ENCODE peak calls at places on chromosomes 5 and 9, in six cellular contexts. Y is IMR-90, J is A549, I is HepG2, M is GM12878, P is K562. S is an unnamed sample.

GRCh38 chr5:133779828-133780475 is 167.6 kb upstream of the FSTL4 start:
- DNase-seq in J (no peak), Y (no peak), I (no peak), P (no peak), M (no peak), S (no peak)

GRCh38 chr5:135149229-135149955 is 115.4 kb upstream of the PITX1 start:
- DNase-seq in J (no peak), Y (no peak), M (no peak), I (no peak), P (no peak), S (no peak)

GRCh38 chr9:36686471-36686870 is 113.8 kb downstream of the MELK start:
- DNase-seq in M (no peak), P (no peak), Y (no peak), I (no peak), J (no peak), S (no peak)

GRCh38 chr5:142512041-142512679 is 173.7 kb downstream of the FGF1 start:
- DNase-seq in I (no peak), P (no peak), Y (peak), M (no peak), J (no peak), S (no peak)

GRCh38 chr5:101009758-101010519 is 106.9 kb upstream of the ST8SIA4 start:
- DNase-seq in M (peak), I (no peak), Y (no peak), P (no peak), J (no peak), S (no peak)

GRCh38 chr9:26244661-26245060 is 566.4 kb upstream of the TUSC1 start:
- DNase-seq in M (no peak), J (no peak), P (no peak), Y (no peak), I (no peak), S (no peak)

GRCh38 chr9:127133739-127134167 is 11.3 kb upstream of the ANGPTL2 start:
- DNase-seq in I (no peak), M (no peak), J (no peak), Y (peak), P (no peak), S (no peak)

GRCh38 chr9:3467593-3468219 is 58.1 kb downstream of the RFX3 start:
- DNase-seq in P (peak), Y (peak), M (no peak), I (peak), J (peak), S (peak)

GRCh38 chr5:351084-351910 is 29.8 kb downstream of the AHRR start:
- DNase-seq in J (no peak), P (no peak), I (no peak), M (no peak), Y (no peak), S (no peak)

GRCh38 chr5:102875672-102876071 is 120.6 kb downstream of the PAM start:
- DNase-seq in P (no peak), J (no peak), I (peak), Y (no peak), M (no peak), S (no peak)

GRCh38 chr5:156595132-156595787 is 254.8 kb upstream of the PPP1R2B start:
- DNase-seq in I (no peak), P (no peak), Y (no peak), J (no peak), M (no peak), S (no peak)

GRCh38 chr9:126397056-126397455 is 70.4 kb downstream of the MVB12B start:
- DNase-seq in P (no peak), I (no peak), J (no peak), Y (no peak), M (peak), S (peak)

GRCh38 chr9:19369107-19369506 is 10.9 kb downstream of the RPS6 start:
- DNase-seq in M (no peak), J (no peak), Y (no peak), I (no peak), P (no peak), S (peak)

GRCh38 chr9:129486496-129487306 is 134.2 kb downstream of the C9orf50 start:
- DNase-seq in M (no peak), P (no peak), Y (peak), J (peak), I (no peak), S (no peak)

GRCh38 chr5:150506571-150507282 is 1.2 kb upstream of the NDST1 start:
- DNase-seq in Y (no peak), I (no peak), P (no peak), J (no peak), M (no peak), S (no peak)

GRCh38 chr9:107737610-107737986 is 248.0 kb upstream of the KLF4 start:
- DNase-seq in I (no peak), P (no peak), J (no peak), M (no peak), Y (no peak), S (no peak)

GRCh38 chr5:81269751-81270686 is 31.4 kb upstream of the ZCCHC9 start:
- DNase-seq in M (no peak), Y (no peak), J (no peak), I (peak), P (no peak), S (no peak)

GRCh38 chr5:135878156-135878620 is 17.5 kb downstream of the IL9 start:
- DNase-seq in P (no peak), M (no peak), J (no peak), Y (no peak), I (no peak), S (no peak)

GRCh38 chr9:92097997-92098482 is 17.2 kb downstream of the SPTLC1 start:
- DNase-seq in P (no peak), I (no peak), M (peak), Y (peak), J (no peak), S (no peak)

GRCh38 chr9:125561497-125562148 is 145.4 kb downstream of the MAPKAP1 start:
- DNase-seq in Y (no peak), M (peak), P (no peak), I (no peak), J (no peak), S (no peak)

GRCh38 chr9:132249123-132249522 is 87.3 kb downstream of the NTNG2 start:
- DNase-seq in J (no peak), M (no peak), I (no peak), Y (no peak), P (no peak), S (no peak)

GRCh38 chr5:149174847-149175234 is 33.5 kb downstream of the ABLIM3 start:
- DNase-seq in J (no peak), M (no peak), Y (no peak), P (no peak), I (no peak), S (no peak)

DNA sequence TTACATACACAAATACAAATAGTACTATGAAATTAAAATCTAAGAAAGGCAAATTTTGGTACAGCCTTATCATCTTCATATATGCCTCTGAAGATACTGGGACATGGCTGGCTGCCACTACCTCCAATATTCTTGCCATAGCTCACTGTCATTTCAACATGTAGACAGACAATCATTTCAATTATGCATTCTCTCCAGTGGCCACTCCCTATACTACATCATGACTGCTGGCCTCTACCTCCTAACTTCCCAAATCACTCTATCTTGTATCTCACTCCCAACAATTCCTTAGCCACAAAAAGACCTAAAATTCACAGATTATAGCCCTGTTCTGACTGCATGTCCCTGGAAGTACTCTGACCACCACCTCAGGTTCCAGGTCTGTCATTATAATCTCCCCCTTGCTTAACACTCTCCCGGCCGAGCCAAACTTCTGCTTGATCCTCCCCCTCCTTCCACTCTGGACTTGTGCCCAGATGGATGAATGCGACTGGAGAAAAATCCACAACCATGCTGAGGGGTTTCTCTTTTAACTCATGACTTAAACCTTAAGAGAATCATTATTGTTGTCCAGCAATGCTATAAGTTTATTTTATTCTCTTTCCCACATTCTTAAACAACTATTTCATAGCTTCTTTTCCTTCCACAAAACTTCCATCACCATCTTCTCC is 225.3 kb upstream of the TLE4 start:
- DNase-seq in I (no peak), M (no peak), P (no peak), Y (peak), J (peak), S (no peak)
- TF ChIP-seq BHLHE40 in I (no peak), M (no peak), P (no peak), Y (no peak), J (no peak), S (no peak)

GRCh38 chr5:123720955-123721354 is 209.0 kb downstream of the CSNK1G3 start:
- DNase-seq in Y (peak), P (no peak), J (no peak), M (no peak), I (no peak), S (no peak)

GRCh38 chr5:123720339-123720738 is 208.4 kb downstream of the CSNK1G3 start:
- DNase-seq in J (no peak), I (no peak), P (no peak), Y (no peak), M (no peak), S (no peak)

GRCh38 chr5:123719004-123719403 is 207.0 kb downstream of the CSNK1G3 start:
- DNase-seq in M (no peak), P (no peak), I (no peak), Y (peak), J (no peak), S (no peak)

GRCh38 chr5:123718238-123718637 is 206.3 kb downstream of the CSNK1G3 start:
- DNase-seq in M (no peak), J (no peak), Y (peak), I (no peak), P (no peak), S (no peak)

GRCh38 chr5:123717139-123717538 is 205.2 kb downstream of the CSNK1G3 start:
- DNase-seq in M (no peak), J (no peak), Y (peak), I (no peak), P (no peak), S (no peak)
- TF ChIP-seq BHLHE40 in M (no peak), J (no peak), Y (no peak), I (no peak), P (no peak), S (no peak)

GRCh38 chr5:34627794-34628193 is 28.3 kb upstream of the RAI14 start:
- DNase-seq in Y (peak), P (no peak), M (no peak), I (no peak), J (no peak), S (no peak)

GRCh38 chr5:34625246-34625645 is 30.9 kb upstream of the RAI14 start:
- DNase-seq in Y (no peak), P (no peak), M (no peak), J (no peak), I (no peak), S (no peak)

GRCh38 chr5:34628373-34628772 is 27.8 kb upstream of the RAI14 start:
- DNase-seq in I (no peak), M (no peak), Y (no peak), P (no peak), J (no peak), S (no peak)

GRCh38 chr5:34626036-34626435 is 30.1 kb upstream of the RAI14 start:
- DNase-seq in Y (peak), J (peak), M (no peak), P (no peak), I (no peak), S (no peak)

DNA sequence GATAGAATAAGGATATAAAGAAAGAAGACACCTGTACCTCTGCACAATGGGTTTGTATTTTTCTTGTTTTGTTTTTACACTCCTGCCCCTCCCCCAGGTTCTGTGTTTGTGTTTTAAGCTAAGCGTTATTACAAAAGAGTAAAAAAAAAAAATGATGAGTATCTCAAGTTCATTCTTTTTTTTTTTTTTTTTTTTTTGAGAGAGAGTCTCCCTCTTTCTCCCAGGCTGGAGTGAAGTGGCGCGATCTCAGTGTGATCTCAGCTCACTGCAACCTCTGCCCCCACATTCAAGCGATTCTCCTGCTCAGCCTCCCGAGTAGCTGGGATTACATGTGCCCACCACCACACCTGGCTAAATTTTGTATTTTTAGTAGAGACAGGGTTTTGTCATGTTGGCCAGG is 29.4 kb upstream of the RAI14 start:
- DNase-seq in I (no peak), M (no peak), P (no peak), Y (no peak), J (no peak), S (no peak)
- TF ChIP-seq BHLHE40 in I (no peak), M (no peak), P (no peak), Y (no peak), J (no peak), S (no peak)

DNA sequence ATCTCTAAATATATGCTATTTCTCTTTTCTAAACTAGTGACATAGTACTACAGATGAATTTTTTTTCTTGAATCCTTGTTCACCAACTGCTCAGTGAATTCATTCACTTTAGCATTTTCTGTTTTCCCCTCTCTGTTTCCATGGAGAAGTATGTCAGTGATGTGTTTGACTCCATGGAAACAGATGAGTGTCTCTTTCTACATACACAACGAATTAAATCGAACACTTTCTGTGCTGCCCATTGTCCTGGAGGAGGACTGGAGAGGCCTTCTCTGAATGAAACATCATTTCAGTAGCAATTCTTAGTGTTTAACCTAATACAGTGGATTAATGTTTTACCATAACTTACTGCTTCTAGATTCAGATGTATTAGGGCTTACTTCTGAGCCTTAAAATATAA is 9.5 kb downstream of the INVS start:
- DNase-seq in I (no peak), M (no peak), Y (no peak), J (no peak), P (no peak), S (no peak)
- TF ChIP-seq BHLHE40 in I (no peak), M (no peak), Y (no peak), J (no peak), P (no peak), S (no peak)

DNA sequence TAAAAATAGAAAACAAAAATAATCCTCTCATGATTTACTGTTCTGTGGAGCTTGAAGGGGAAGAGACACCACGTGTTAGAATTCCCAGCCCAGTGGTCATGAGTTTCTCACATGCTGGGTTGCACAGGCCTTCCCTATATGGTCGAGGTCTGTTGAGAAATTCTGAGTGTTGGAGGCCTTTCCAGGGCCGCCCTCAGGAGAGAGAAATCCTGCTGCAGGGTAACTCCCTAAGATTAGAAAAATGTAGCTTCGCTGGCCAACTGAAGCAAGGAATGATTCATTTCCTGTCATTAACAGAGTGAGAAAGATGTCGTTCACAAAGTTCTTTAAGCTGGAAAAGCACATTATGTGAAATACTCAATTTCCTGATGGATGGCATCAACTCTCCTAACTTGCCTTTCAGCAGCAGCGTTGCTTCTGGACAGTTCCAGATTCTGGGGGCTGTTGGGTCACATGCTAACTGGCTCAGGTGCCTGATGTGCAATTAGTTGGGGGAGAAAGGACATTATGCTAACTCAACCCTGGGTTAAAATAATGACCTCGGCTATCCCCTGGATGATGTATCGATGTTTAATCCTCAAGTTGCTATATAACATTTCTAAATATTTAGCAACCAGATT is 104.8 kb upstream of the CD180 start:
- DNase-seq in J (no peak), Y (peak), M (no peak), P (no peak), I (no peak), S (no peak)
- TF ChIP-seq BHLHE40 in J (no peak), Y (peak), M (no peak), P (no peak), I (no peak), S (no peak)

DNA sequence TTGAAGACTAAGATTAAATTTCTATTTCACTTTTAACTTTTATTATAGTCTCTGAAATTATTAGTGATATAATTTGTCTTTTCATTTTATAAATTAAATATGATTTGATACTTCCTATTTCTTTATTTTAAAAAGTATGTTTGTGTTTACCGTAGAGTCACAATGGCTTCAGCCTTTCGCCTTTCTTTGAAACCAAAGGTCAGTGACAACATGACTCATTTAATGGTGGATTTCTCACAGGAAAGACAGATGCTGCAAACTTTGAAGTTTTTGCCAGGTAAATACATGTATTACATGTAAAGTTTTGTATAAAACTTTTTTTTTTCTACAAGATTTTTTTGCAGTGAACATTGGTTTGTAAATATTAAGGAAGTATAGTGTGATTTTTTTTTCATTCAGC is 36.4 kb downstream of the FSD1L start:
- DNase-seq in I (peak), P (no peak), J (no peak), M (no peak), Y (no peak), S (no peak)
- TF ChIP-seq BHLHE40 in I (no peak), P (no peak), J (no peak), M (no peak), Y (no peak), S (no peak)

GRCh38 chr5:66701244-66701643 is 105.1 kb downstream of the MAST4 start:
- DNase-seq in P (no peak), Y (no peak), J (no peak), I (no peak), M (no peak), S (no peak)
- TF ChIP-seq BHLHE40 in P (no peak), Y (no peak), J (no peak), I (no peak), M (no peak), S (no peak)

GRCh38 chr5:25614466-25614865 is 969.7 kb upstream of the CDH10 start:
- DNase-seq in M (no peak), Y (no peak), P (no peak), J (no peak), I (no peak), S (no peak)

DNA sequence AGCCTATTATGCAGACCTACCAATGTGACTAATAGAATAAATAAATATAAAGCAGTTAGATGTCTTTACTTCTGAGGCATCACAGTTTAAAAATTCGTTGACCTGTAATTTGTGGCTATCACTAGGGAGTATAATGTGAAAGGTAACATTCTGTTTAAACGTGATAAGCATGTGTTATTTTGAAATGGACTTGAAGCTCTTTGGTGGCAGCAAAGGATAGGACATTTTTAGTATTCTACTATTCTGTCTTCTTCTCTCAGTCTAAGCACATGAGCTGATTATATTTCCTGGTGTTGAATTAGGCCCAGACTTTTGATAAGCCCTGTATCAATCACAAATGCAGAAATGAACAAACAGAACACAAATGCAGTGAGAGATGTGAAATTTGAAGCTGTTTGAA is 974.0 kb upstream of the CDH10 start:
- DNase-seq in P (no peak), Y (no peak), M (no peak), J (no peak), I (no peak), S (no peak)
- TF ChIP-seq BHLHE40 in P (no peak), Y (no peak), M (no peak), J (no peak), I (no peak), S (no peak)